ENCODE peak calls at places on chromosomes 4 and X, in eight cellular contexts. C is cardiac muscle cell, B is tibial nerve, L is breast epithelium, F is upper lobe of right lung, T is A549, R is left ventricle myocardium inferior, X is ovary. J is an unnamed sample. For H3K4me1, the result is how much of the 10 kb centered on the place peaks cover.

GRCh38 chr4:5982156-5982973 is 35.9 kb downstream of the C4orf50 start:
- DNase-seq in R (no peak), L (peak), B (no peak), F (peak), C (no peak), X (no peak), T (no peak), J (no peak)

GRCh38 chr4:20254517-20255250 is 3.0 kb downstream of the SLIT2 start:
- DNase-seq in T (no peak), L (peak), F (peak), C (peak), X (peak), B (no peak), R (peak), J (no peak)

GRCh38 chr4:168509786-168510185 is 12.9 kb downstream of the PALLD start:
- DNase-seq in F (no peak), X (no peak), C (no peak), R (no peak), B (no peak), L (no peak), T (no peak), J (no peak)

GRCh38 chr4:41437264-41437566 is 100.7 kb upstream of the LIMCH1 start:
- DNase-seq in F (no peak), R (no peak), L (no peak), X (no peak), B (no peak), C (no peak), T (no peak), J (no peak)

GRCh38 chr4:81550005-81550896 is 78.5 kb upstream of the RASGEF1B start:
- DNase-seq in R (no peak), C (no peak), T (no peak), L (no peak), F (no peak), B (no peak), X (no peak), J (no peak)

GRCh38 chr4:113474017-113474416 is 287.5 kb downstream of the CAMK2D start:
- DNase-seq in R (no peak), F (no peak), L (no peak), C (no peak), B (no peak), X (no peak), T (no peak), J (no peak)

GRCh38 chr4:141339966-141340365 is 119.3 kb downstream of the ZNF330 start:
- DNase-seq in B (no peak), L (no peak), R (no peak), C (no peak), F (no peak), T (no peak), X (no peak), J (no peak)

GRCh38 chr4:78749972-78750727 is 26.0 kb upstream of the BMP2K start:
- DNase-seq in F (no peak), R (no peak), L (no peak), C (no peak), B (no peak), T (no peak), X (no peak), J (no peak)

GRCh38 chrX:53288173-53288572 is 6.8 kb upstream of the IQSEC2 start:
- DNase-seq in C (peak), F (no peak), L (no peak), X (no peak), T (no peak), B (no peak), R (peak), J (no peak)

GRCh38 chr4:4398430-4398829 is 11.5 kb downstream of the NSG1 start:
- DNase-seq in B (no peak), C (no peak), X (no peak), F (no peak), T (no peak), L (no peak), R (no peak), J (no peak)

GRCh38 chr4:125677665-125678307 is 363.0 kb downstream of the FAT4 start:
- DNase-seq in R (no peak), T (no peak), L (no peak), X (no peak), C (no peak), B (no peak), F (no peak), J (no peak)

GRCh38 chr4:159298502-159298901 is 195.6 kb downstream of the RAPGEF2 start:
- DNase-seq in X (no peak), R (no peak), L (no peak), F (no peak), B (no peak), C (no peak), T (no peak), J (no peak)

GRCh38 chr4:52572936-52573485 is 86.1 kb downstream of the USP46 start:
- DNase-seq in C (no peak), B (no peak), T (no peak), F (no peak), R (no peak), L (no peak), X (no peak), J (no peak)

GRCh38 chr4:86596802-86597201 is 2.7 kb downstream of the PTPN13 start:
- DNase-seq in F (no peak), B (no peak), L (no peak), X (no peak), R (no peak), T (no peak), C (no peak), J (no peak)

GRCh38 chrX:108025954-108026616 is 18.8 kb upstream of the VSIG1 start:
- DNase-seq in F (no peak), X (no peak), L (no peak), T (no peak), C (no peak), B (no peak), R (no peak), J (no peak)

GRCh38 chrX:33725556-33726232 is 406.4 kb downstream of the FAM47A start:
- DNase-seq in T (peak), R (no peak), X (no peak), B (no peak), L (peak), C (peak), F (no peak), J (no peak)

GRCh38 chr4:26208237-26208985 is 112.4 kb upstream of the RBPJ start:
- DNase-seq in T (no peak), F (no peak), R (no peak), C (no peak), L (no peak), B (no peak), X (no peak), J (no peak)

GRCh38 chrX:24260827-24261550 is 52.9 kb downstream of the SUPT20HL2 start:
- DNase-seq in T (no peak), X (no peak), L (no peak), R (no peak), F (no peak), C (no peak), B (peak), J (no peak)

GRCh38 chrX:53133400-53133799 is 39.5 kb downstream of the KANTR start:
- DNase-seq in B (no peak), C (no peak), X (no peak), T (no peak), L (no peak), R (no peak), F (no peak), J (no peak)

DNA sequence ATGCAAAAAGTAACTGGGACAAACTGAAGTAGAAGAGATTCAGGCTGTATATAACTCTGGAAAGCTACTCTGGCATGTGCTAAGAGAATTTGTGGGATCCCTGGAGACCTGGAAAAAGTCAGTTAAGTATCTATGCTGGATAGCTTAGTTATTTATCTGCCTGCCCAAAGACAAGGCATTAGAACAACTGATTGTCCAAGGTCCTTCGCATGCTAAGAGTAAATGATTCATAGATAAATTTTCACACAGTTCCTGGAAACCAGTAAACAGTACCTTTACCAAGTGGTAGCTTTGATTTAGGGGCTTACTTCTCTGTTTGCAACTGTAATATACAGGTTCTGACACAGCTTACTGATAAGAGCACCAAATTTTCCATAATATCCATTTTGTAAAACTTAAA is 104.8 kb downstream of the ATP11C start:
- DNase-seq in B (no peak), X (no peak), L (no peak), F (no peak), T (peak), R (no peak), C (no peak), J (no peak)
- H3K27ac ChIP-seq in B (no peak), X (no peak), L (no peak), F (no peak), T (no peak), R (no peak), C (no peak), J (no peak)

GRCh38 chr4:184427093-184427492 is 47.3 kb downstream of the IRF2 start:
- DNase-seq in T (no peak), B (no peak), F (no peak), X (no peak), R (no peak), C (no peak), L (no peak), J (no peak)
- H3K4me1 ChIP-seq in T (under half), B (half or more), F (under half), X (under half), R (half or more), C (under half), L (under half), J (under half)

DNA sequence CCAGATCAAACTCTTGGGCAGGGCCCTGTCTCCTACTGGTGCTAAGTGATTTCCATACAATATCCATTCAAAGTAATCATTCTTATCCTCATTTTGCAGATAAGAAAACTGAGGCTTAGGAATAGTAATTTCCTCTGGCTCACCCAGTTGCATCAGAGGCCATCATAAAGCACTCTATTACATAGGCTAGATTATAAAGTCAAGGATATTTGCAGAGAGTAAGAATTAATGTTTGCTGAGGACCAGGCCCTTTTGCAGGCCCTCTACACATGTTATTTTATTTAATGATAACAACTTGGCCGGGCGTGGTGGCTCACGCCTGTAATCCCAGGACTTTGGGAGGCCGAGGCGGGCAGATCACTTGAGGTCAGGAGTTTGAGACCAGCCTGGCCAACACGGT is 316.8 kb downstream of the ZNF674 start:
- DNase-seq in X (no peak), R (no peak), C (no peak), T (no peak), F (no peak), B (no peak), L (no peak), J (no peak)
- H3K27ac ChIP-seq in X (no peak), R (no peak), C (no peak), T (no peak), F (no peak), B (no peak), L (no peak), J (no peak)

GRCh38 chr4:48341776-48342558 is 638 bp downstream of the SLAIN2 start:
- DNase-seq in R (peak), B (no peak), L (peak), X (peak), C (peak), T (no peak), F (peak), J (peak)

GRCh38 chr4:48345542-48345941 is 4.2 kb downstream of the SLAIN2 start:
- DNase-seq in B (no peak), F (no peak), C (no peak), R (no peak), L (no peak), X (no peak), T (no peak), J (no peak)

GRCh38 chr4:48343035-48343434 is 1.7 kb downstream of the SLAIN2 start:
- DNase-seq in X (no peak), C (peak), T (no peak), L (no peak), R (no peak), B (no peak), F (no peak), J (no peak)

GRCh38 chr4:48342559-48342878 is 1.2 kb downstream of the SLAIN2 start:
- DNase-seq in L (no peak), F (no peak), X (no peak), R (no peak), T (no peak), C (no peak), B (no peak), J (no peak)

GRCh38 chr4:48343531-48343930 is 2.2 kb downstream of the SLAIN2 start:
- DNase-seq in X (no peak), T (no peak), R (no peak), B (no peak), L (no peak), F (no peak), C (peak), J (no peak)
- H3K4me1 ChIP-seq in X (under half), T (under half), R (half or more), B (half or more), L (under half), F (under half), C (under half), J (under half)

DNA sequence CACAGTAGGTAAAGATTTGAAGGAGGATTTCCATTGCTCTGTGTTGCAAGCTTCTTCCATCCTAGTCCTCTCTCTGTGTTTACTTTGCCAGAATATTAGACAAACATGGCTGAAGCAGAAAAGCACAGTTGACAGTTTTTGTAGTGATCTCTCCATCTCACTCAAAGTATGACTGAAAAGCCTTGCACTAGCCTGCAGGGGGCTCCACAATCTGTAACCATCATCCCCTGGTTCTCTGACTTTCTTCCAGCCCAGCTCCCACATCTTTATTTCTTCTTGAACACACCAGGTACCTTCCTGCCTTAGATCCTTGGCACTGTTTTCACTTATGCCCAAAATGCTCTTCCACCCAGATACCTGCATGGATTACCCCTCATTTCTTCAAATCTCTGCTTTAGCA is 34.1 kb upstream of the HHIP start:
- DNase-seq in X (no peak), L (no peak), F (no peak), B (no peak), R (no peak), T (peak), C (peak), J (no peak)
- H3K27ac ChIP-seq in X (no peak), L (no peak), F (no peak), B (no peak), R (no peak), T (no peak), C (no peak), J (no peak)

GRCh38 chr4:76435689-76436176 is 704 bp downstream of the SHROOM3 start:
- DNase-seq in T (no peak), X (no peak), R (no peak), B (no peak), F (no peak), L (no peak), C (no peak), J (no peak)
- H3K4me1 ChIP-seq in T (under half), X (under half), R (under half), B (under half), F (under half), L (under half), C (under half), J (under half)

GRCh38 chr4:115110191-115111166 is 2.9 kb downstream of the NDST4 start:
- DNase-seq in X (peak), B (no peak), L (no peak), R (no peak), C (peak), F (no peak), T (no peak), J (no peak)
- H3K27ac ChIP-seq in X (no peak), B (no peak), L (no peak), R (no peak), C (no peak), F (no peak), T (no peak), J (no peak)

GRCh38 chrX:13078739-13079444 is 34.5 kb upstream of the FAM9C start:
- DNase-seq in L (no peak), B (peak), R (peak), X (peak), F (peak), T (no peak), C (no peak), J (no peak)
- H3K4me1 ChIP-seq in L (under half), B (under half), R (under half), X (under half), F (under half), T (under half), C (under half), J (under half)